ENCODE peak calls at places on chromosomes 7 and 10, in nine cellular contexts. W is HuH-7, B is HS-5, J is BJ, E is SW480, Z is HTR-8/SVneo, A is pancreas, X is lung, P is EL. D is an unnamed sample.

GRCh38 chr10:130388746-130389145 is 252.6 kb downstream of the GLRX3 start:
- DNase-seq in W (no peak), B (no peak), J (no peak), E (no peak), Z (no peak), A (no peak), X (no peak), P (no peak), D (no peak)

GRCh38 chr10:120460776-120461175 is 3.7 kb downstream of the PLPP4 start:
- DNase-seq in W (no peak), B (peak), J (peak), E (peak), Z (peak), A (no peak), X (peak), P (peak), D (no peak)

GRCh38 chr7:92874567-92874966 is 38.2 kb upstream of the CDK6 start:
- DNase-seq in W (no peak), B (no peak), J (no peak), E (no peak), Z (no peak), A (no peak), X (no peak), P (no peak), D (no peak)

GRCh38 chr10:123643315-123643714 is 22.8 kb upstream of the GPR26 start:
- DNase-seq in W (no peak), B (no peak), J (no peak), E (no peak), Z (no peak), A (no peak), X (no peak), P (no peak), D (no peak)

GRCh38 chr10:69845574-69846251 is 44.0 kb downstream of the COL13A1 start:
- DNase-seq in W (no peak), B (no peak), J (no peak), E (peak), Z (peak), A (peak), X (no peak), P (peak), D (no peak)

GRCh38 chr7:85090138-85090537 is 96.7 kb downstream of the SEMA3D start:
- DNase-seq in W (no peak), B (no peak), J (no peak), E (no peak), Z (no peak), A (no peak), X (no peak), P (no peak), D (no peak)

GRCh38 chr10:62893036-62893435 is 76.9 kb upstream of the EGR2 start:
- DNase-seq in W (no peak), B (no peak), J (no peak), E (no peak), Z (no peak), A (no peak), X (no peak), P (no peak), D (no peak)

GRCh38 chr7:77993823-77994222 is 195.2 kb downstream of the PHTF2 start:
- DNase-seq in W (no peak), B (no peak), J (no peak), E (no peak), Z (no peak), A (no peak), X (no peak), P (no peak), D (no peak)

GRCh38 chr7:13067036-13067435 is 379.6 kb downstream of the ARL4A start:
- DNase-seq in W (no peak), B (no peak), J (no peak), E (no peak), Z (no peak), A (no peak), X (no peak), P (no peak), D (no peak)

GRCh38 chr10:34732926-34733325 is 82.2 kb downstream of the PARD3 start:
- DNase-seq in W (peak), B (no peak), J (no peak), E (no peak), Z (no peak), A (no peak), X (no peak), P (peak), D (peak)

GRCh38 chr10:5078781-5079180 is 15.4 kb upstream of the AKR1C3 start:
- DNase-seq in W (no peak), B (no peak), J (no peak), E (no peak), Z (no peak), A (peak), X (no peak), P (no peak), D (peak)

GRCh38 chr7:68699090-68699711 is 899.1 kb upstream of the AUTS2 start:
- DNase-seq in W (no peak), B (no peak), J (no peak), E (no peak), Z (peak), A (no peak), X (no peak), P (no peak), D (peak)

GRCh38 chr7:131011437-131011752 is 277.4 kb upstream of the KLF14 start:
- DNase-seq in W (no peak), B (no peak), J (no peak), E (no peak), Z (no peak), A (no peak), X (peak), P (no peak), D (no peak)

GRCh38 chr7:158488225-158488889 is 99.3 kb downstream of the PTPRN2 start:
- DNase-seq in W (no peak), B (no peak), J (no peak), E (no peak), Z (no peak), A (no peak), X (no peak), P (no peak), D (no peak)

GRCh38 chr10:121605708-121606107 is 7.5 kb upstream of the FGFR2 start:
- DNase-seq in W (no peak), B (no peak), J (no peak), E (no peak), Z (no peak), A (no peak), X (no peak), P (no peak), D (no peak)

GRCh38 chr7:126578338-126578737 is 674.4 kb downstream of the GRM8 start:
- DNase-seq in W (no peak), B (no peak), J (no peak), E (no peak), Z (no peak), A (no peak), X (no peak), P (no peak), D (no peak)

GRCh38 chr10:47296111-47296894 is 3.7 kb upstream of the GDF10 start:
- DNase-seq in W (no peak), B (no peak), J (no peak), E (no peak), Z (no peak), A (no peak), X (no peak), P (no peak), D (no peak)

GRCh38 chr10:101214446-101215396 is 14.5 kb downstream of the LBX1 start:
- DNase-seq in W (peak), B (no peak), J (no peak), E (peak), Z (peak), A (peak), X (peak), P (peak), D (peak)

GRCh38 chr7:138186951-138187351 is 110.7 kb downstream of the AKR1D1 start:
- DNase-seq in W (no peak), B (peak), J (no peak), E (no peak), Z (peak), A (no peak), X (no peak), P (peak), D (no peak)

GRCh38 chr7:54546081-54546985 is 4.2 kb downstream of the VSTM2A start:
- DNase-seq in W (peak), B (no peak), J (no peak), E (peak), Z (no peak), A (no peak), X (no peak), P (no peak), D (peak)

GRCh38 chr7:41336455-41336952 is 366.4 kb downstream of the INHBA start:
- DNase-seq in W (no peak), B (no peak), J (no peak), E (no peak), Z (no peak), A (no peak), X (no peak), P (no peak), D (no peak)

GRCh38 chr7:312409-312808 is 22.4 kb downstream of the FOXL3 start:
- DNase-seq in W (no peak), B (no peak), J (no peak), E (no peak), Z (no peak), A (no peak), X (no peak), P (no peak), D (no peak)

GRCh38 chr7:110522751-110523200 is 568.2 kb upstream of the LRRN3 start:
- DNase-seq in W (peak), B (no peak), J (no peak), E (peak), Z (no peak), A (no peak), X (no peak), P (no peak), D (peak)

GRCh38 chr10:110764378-110764777 is 107.3 kb upstream of the PDCD4 start:
- DNase-seq in W (no peak), B (no peak), J (no peak), E (no peak), Z (no peak), A (no peak), X (no peak), P (no peak), D (no peak)

GRCh38 chr10:114604357-114605129 is 53.5 kb downstream of the ABLIM1 start:
- DNase-seq in W (no peak), B (no peak), J (no peak), E (no peak), Z (no peak), A (no peak), X (no peak), P (no peak), D (no peak)

GRCh38 chr10:110311357-110311949 is 6.7 kb upstream of the SMNDC1 start:
- DNase-seq in W (peak), B (no peak), J (no peak), E (peak), Z (no peak), A (peak), X (peak), P (peak), D (peak)

GRCh38 chr10:122164815-122165491 is 106.1 kb upstream of the BTBD16 start:
- DNase-seq in W (peak), B (no peak), J (no peak), E (peak), Z (no peak), A (peak), X (no peak), P (no peak), D (no peak)

GRCh38 chr10:24457661-24458318 is 248.9 kb downstream of the KIAA1217 start:
- DNase-seq in W (no peak), B (no peak), J (no peak), E (no peak), Z (no peak), A (no peak), X (no peak), P (peak), D (no peak)

GRCh38 chr10:5829267-5829666 is 16.0 kb upstream of the GDI2 start:
- DNase-seq in W (no peak), B (no peak), J (no peak), E (no peak), Z (no peak), A (no peak), X (no peak), P (no peak), D (no peak)

GRCh38 chr10:24255907-24256306 is 47.0 kb downstream of the KIAA1217 start:
- DNase-seq in W (no peak), B (no peak), J (no peak), E (no peak), Z (no peak), A (no peak), X (no peak), P (no peak), D (no peak)

GRCh38 chr7:70178787-70179186 is 580.5 kb downstream of the AUTS2 start:
- DNase-seq in W (no peak), B (no peak), J (no peak), E (peak), Z (peak), A (no peak), X (peak), P (no peak), D (peak)

GRCh38 chr10:3047622-3047995 is 19.7 kb upstream of the PFKP start:
- DNase-seq in W (no peak), B (no peak), J (no peak), E (no peak), Z (no peak), A (no peak), X (no peak), P (no peak), D (no peak)

GRCh38 chr10:121296856-121297255 is 301.4 kb downstream of the FGFR2 start:
- DNase-seq in W (no peak), B (no peak), J (no peak), E (no peak), Z (no peak), A (no peak), X (no peak), P (no peak), D (no peak)